ENCODE peak calls at places on chromosomes 16 and 17, in eight cellular contexts. One of them, this sample, is unnamed.

GRCh38 chr16:89144681-89145080 is 26.9 kb upstream of the CDH15 start:
- DNase-seq in cardiac muscle cell: no peak
- DNase-seq in NCI-H2227 treated with DMSO at 0.1 percent for 48 hours: no peak
- DNase-seq in stimulated activated CD4-positive, alpha-beta T cell treated with anti-CD3 and anti-CD28 coated beads, TNF-alpha, amount 100 ng/mL, for 24 hours: no peak
- DNase-seq in H9: no peak
- DNase-seq in C1 segment of cervical spinal cord: no peak
- DNase-seq in PC-9: no peak
- DNase-seq in EH: no peak
- DNase-seq in this sample: no peak

GRCh38 chr16:29990883-29991570 is 4.4 kb downstream of the HIRIP3 start:
- DNase-seq in cardiac muscle cell: no peak
- DNase-seq in NCI-H2227 treated with DMSO at 0.1 percent for 48 hours: no peak
- DNase-seq in stimulated activated CD4-positive, alpha-beta T cell treated with anti-CD3 and anti-CD28 coated beads, TNF-alpha, amount 100 ng/mL, for 24 hours: no peak
- DNase-seq in H9: no peak
- DNase-seq in C1 segment of cervical spinal cord: no peak
- DNase-seq in PC-9: no peak
- DNase-seq in EH: no peak
- DNase-seq in this sample: peak

GRCh38 chr17:34703533-34703932 is 124.2 kb downstream of the TMEM132E start:
- DNase-seq in cardiac muscle cell: peak
- DNase-seq in NCI-H2227 treated with DMSO at 0.1 percent for 48 hours: no peak
- DNase-seq in stimulated activated CD4-positive, alpha-beta T cell treated with anti-CD3 and anti-CD28 coated beads, TNF-alpha, amount 100 ng/mL, for 24 hours: no peak
- DNase-seq in H9: peak
- DNase-seq in C1 segment of cervical spinal cord: no peak
- DNase-seq in PC-9: no peak
- DNase-seq in EH: peak
- DNase-seq in this sample: no peak

GRCh38 chr16:11560701-11561439 is 25.8 kb downstream of the LITAF start:
- DNase-seq in cardiac muscle cell: no peak
- DNase-seq in NCI-H2227 treated with DMSO at 0.1 percent for 48 hours: no peak
- DNase-seq in stimulated activated CD4-positive, alpha-beta T cell treated with anti-CD3 and anti-CD28 coated beads, TNF-alpha, amount 100 ng/mL, for 24 hours: peak
- DNase-seq in H9: no peak
- DNase-seq in C1 segment of cervical spinal cord: no peak
- DNase-seq in PC-9: no peak
- DNase-seq in EH: peak
- DNase-seq in this sample: peak

GRCh38 chr17:81858170-81858966 is 2.0 kb downstream of the P4HB start:
- DNase-seq in cardiac muscle cell: no peak
- DNase-seq in NCI-H2227 treated with DMSO at 0.1 percent for 48 hours: no peak
- DNase-seq in stimulated activated CD4-positive, alpha-beta T cell treated with anti-CD3 and anti-CD28 coated beads, TNF-alpha, amount 100 ng/mL, for 24 hours: no peak
- DNase-seq in H9: no peak
- DNase-seq in C1 segment of cervical spinal cord: no peak
- DNase-seq in PC-9: no peak
- DNase-seq in EH: no peak
- DNase-seq in this sample: no peak

GRCh38 chr17:69363488-69364210 is 36.7 kb upstream of the ABCA5 start:
- DNase-seq in cardiac muscle cell: no peak
- DNase-seq in NCI-H2227 treated with DMSO at 0.1 percent for 48 hours: no peak
- DNase-seq in stimulated activated CD4-positive, alpha-beta T cell treated with anti-CD3 and anti-CD28 coated beads, TNF-alpha, amount 100 ng/mL, for 24 hours: no peak
- DNase-seq in H9: no peak
- DNase-seq in C1 segment of cervical spinal cord: no peak
- DNase-seq in PC-9: no peak
- DNase-seq in EH: no peak
- DNase-seq in this sample: no peak

GRCh38 chr17:14301761-14302401 is 1.0 kb downstream of the HS3ST3B1 start:
- DNase-seq in cardiac muscle cell: peak
- DNase-seq in NCI-H2227 treated with DMSO at 0.1 percent for 48 hours: no peak
- DNase-seq in stimulated activated CD4-positive, alpha-beta T cell treated with anti-CD3 and anti-CD28 coated beads, TNF-alpha, amount 100 ng/mL, for 24 hours: peak
- DNase-seq in H9: peak
- DNase-seq in C1 segment of cervical spinal cord: no peak
- DNase-seq in PC-9: no peak
- DNase-seq in EH: peak
- DNase-seq in this sample: peak

GRCh38 chr16:85833540-85833914 is 34.0 kb downstream of the COX4I1 start:
- DNase-seq in cardiac muscle cell: no peak
- DNase-seq in NCI-H2227 treated with DMSO at 0.1 percent for 48 hours: no peak
- DNase-seq in stimulated activated CD4-positive, alpha-beta T cell treated with anti-CD3 and anti-CD28 coated beads, TNF-alpha, amount 100 ng/mL, for 24 hours: no peak
- DNase-seq in H9: no peak
- DNase-seq in C1 segment of cervical spinal cord: no peak
- DNase-seq in PC-9: no peak
- DNase-seq in EH: no peak
- DNase-seq in this sample: peak

GRCh38 chr17:29561541-29562517 is 5.0 kb downstream of the ABHD15 start:
- DNase-seq in cardiac muscle cell: peak
- DNase-seq in NCI-H2227 treated with DMSO at 0.1 percent for 48 hours: no peak
- DNase-seq in stimulated activated CD4-positive, alpha-beta T cell treated with anti-CD3 and anti-CD28 coated beads, TNF-alpha, amount 100 ng/mL, for 24 hours: no peak
- DNase-seq in H9: peak
- DNase-seq in C1 segment of cervical spinal cord: no peak
- DNase-seq in PC-9: no peak
- DNase-seq in EH: no peak
- DNase-seq in this sample: no peak

GRCh38 chr16:51359141-51359960 is 208.3 kb upstream of the SALL1 start:
- DNase-seq in cardiac muscle cell: no peak
- DNase-seq in NCI-H2227 treated with DMSO at 0.1 percent for 48 hours: no peak
- DNase-seq in stimulated activated CD4-positive, alpha-beta T cell treated with anti-CD3 and anti-CD28 coated beads, TNF-alpha, amount 100 ng/mL, for 24 hours: no peak
- DNase-seq in H9: peak
- DNase-seq in C1 segment of cervical spinal cord: peak
- DNase-seq in PC-9: no peak
- DNase-seq in EH: no peak
- DNase-seq in this sample: no peak

GRCh38 chr17:79811036-79811887 is 14.4 kb upstream of the CBX8 start:
- DNase-seq in cardiac muscle cell: no peak
- DNase-seq in NCI-H2227 treated with DMSO at 0.1 percent for 48 hours: peak
- DNase-seq in stimulated activated CD4-positive, alpha-beta T cell treated with anti-CD3 and anti-CD28 coated beads, TNF-alpha, amount 100 ng/mL, for 24 hours: no peak
- DNase-seq in H9: peak
- DNase-seq in C1 segment of cervical spinal cord: no peak
- DNase-seq in PC-9: no peak
- DNase-seq in EH: peak
- DNase-seq in this sample: no peak

GRCh38 chr16:30853758-30854157 is 40.1 kb downstream of the BCL7C start:
- DNase-seq in cardiac muscle cell: no peak
- DNase-seq in NCI-H2227 treated with DMSO at 0.1 percent for 48 hours: no peak
- DNase-seq in stimulated activated CD4-positive, alpha-beta T cell treated with anti-CD3 and anti-CD28 coated beads, TNF-alpha, amount 100 ng/mL, for 24 hours: no peak
- DNase-seq in H9: no peak
- DNase-seq in C1 segment of cervical spinal cord: no peak
- DNase-seq in PC-9: peak
- DNase-seq in EH: no peak
- DNase-seq in this sample: no peak

This sample was measured in kidney.